ENCODE peak calls at places on chromosome 18, in eight cellular contexts. V is cardiac fibroblast; P is activated CD8-positive, alpha-beta T cell treated with anti-CD3 and anti-CD28 coated beads for 36 hours; Y is RPMI8226; A is psoas muscle; Z is 8988T; E is hypothalamus; U is kidney tubule cell. X is an unnamed sample.
A peak's percentile ranks its signal among the peaks of the same experiment; 100 is the strongest.

GRCh38 chr18:23616258-23616657 is 30.0 kb upstream of the NPC1 start:
- DNase-seq in U (no peak), A (no peak), V (no peak), P (no peak), Z (no peak), Y (no peak), E (no peak), X (no peak)

GRCh38 chr18:27363918-27364317 is 178.8 kb upstream of the CHST9 start:
- DNase-seq in A (no peak), E (no peak), P (no peak), Z (no peak), Y (no peak), V (peak; percentile 7), U (peak; percentile 49), X (no peak)

GRCh38 chr18:657311-657997 is at the start of gene TYMS:
- DNase-seq in Y (peak; percentile 87), Z (peak; percentile 77), U (peak; percentile 80), E (peak; percentile 31), V (peak; percentile 47), A (peak; percentile 50), P (peak; percentile 60), X (no peak)

GRCh38 chr18:21203096-21203495 is 38.9 kb upstream of the GREB1L start:
- DNase-seq in U (no peak), Y (no peak), E (no peak), A (no peak), Z (no peak), P (no peak), V (no peak), X (no peak)

GRCh38 chr18:76445741-76446232 is 49.3 kb downstream of the ZNF516 start:
- DNase-seq in A (no peak), V (no peak), E (no peak), P (no peak), Y (peak; percentile 10), U (no peak), Z (no peak), X (peak; percentile 61)

GRCh38 chr18:79791141-79791972 is 6.4 kb upstream of the KCNG2 start:
- DNase-seq in E (no peak), U (peak; percentile 69), Y (peak; percentile 77), P (no peak), V (peak; percentile 100), Z (no peak), A (peak; percentile 63), X (peak; percentile 69)

GRCh38 chr18:9809686-9810085 is 76.1 kb upstream of the TXNDC2 start:
- DNase-seq in A (no peak), V (no peak), Y (no peak), U (no peak), E (no peak), Z (no peak), P (no peak), X (no peak)

GRCh38 chr18:42719221-42719620 is 396.3 kb downstream of the RIT2 start:
- DNase-seq in A (no peak), E (no peak), Z (no peak), U (peak; percentile 83), Y (no peak), V (no peak), P (no peak), X (no peak)

GRCh38 chr18:28816155-28816554 is 639.2 kb upstream of the CDH2 start:
- DNase-seq in A (no peak), Y (no peak), Z (no peak), V (no peak), P (no peak), E (no peak), U (no peak), X (no peak)

GRCh38 chr18:42141439-42141838 is 186.4 kb downstream of the PIK3C3 start:
- DNase-seq in Y (peak; percentile 7), E (no peak), V (no peak), U (no peak), Z (no peak), A (no peak), P (no peak), X (no peak)

GRCh38 chr18:7038330-7038846 is 79.2 kb downstream of the LAMA1 start:
- DNase-seq in Z (no peak), P (peak; percentile 13), U (peak; percentile 98), V (peak; percentile 99), A (peak; percentile 85), E (peak; percentile 25), Y (peak; percentile 14), X (peak; percentile 96)

GRCh38 chr18:42412281-42412680 is 457.2 kb downstream of the PIK3C3 start:
- DNase-seq in A (no peak), V (peak; percentile 10), U (peak; percentile 57), Y (no peak), P (no peak), Z (no peak), E (no peak), X (no peak)

GRCh38 chr18:494602-494983 is 5.9 kb downstream of the COLEC12 start:
- DNase-seq in V (peak; percentile 74), E (no peak), P (no peak), Y (no peak), U (no peak), A (no peak), Z (no peak), X (no peak)

GRCh38 chr18:48942554-48943261 is 8.1 kb downstream of the SMAD7 start:
- DNase-seq in P (no peak), V (peak; percentile 74), A (no peak), Y (no peak), Z (no peak), E (no peak), U (peak; percentile 100), X (no peak)

GRCh38 chr18:73756256-73757091 is 391.2 kb downstream of the FBXO15 start:
- DNase-seq in Z (no peak), Y (no peak), P (no peak), V (no peak), A (no peak), E (no peak), U (peak; percentile 12), X (no peak)

GRCh38 chr18:37270046-37270665 is 295.4 kb downstream of the CELF4 start:
- DNase-seq in V (peak; percentile 61), P (peak; percentile 59), Y (peak; percentile 82), Z (no peak), A (no peak), U (peak; percentile 52), E (peak; percentile 15), X (no peak)

GRCh38 chr18:5596585-5596984 is 52.8 kb upstream of the EPB41L3 start:
- DNase-seq in Z (no peak), E (no peak), U (no peak), V (no peak), A (no peak), Y (no peak), P (no peak), X (no peak)

GRCh38 chr18:28078298-28078697 is 98.6 kb downstream of the CDH2 start:
- DNase-seq in U (peak; percentile 23), P (no peak), Y (no peak), V (no peak), A (no peak), Z (no peak), E (no peak), X (no peak)

GRCh38 chr18:74197705-74198341 is 49.5 kb downstream of the TIMM21 start:
- DNase-seq in A (no peak), U (no peak), V (no peak), P (no peak), E (no peak), Z (no peak), Y (no peak), X (no peak)

GRCh38 chr18:3150688-3151087 is 69.1 kb downstream of the MYOM1 start:
- DNase-seq in A (no peak), E (no peak), Z (no peak), V (no peak), P (no peak), U (no peak), Y (no peak), X (no peak)

GRCh38 chr18:31679133-31679731 is 5.1 kb downstream of the B4GALT6 start:
- DNase-seq in Y (no peak), U (peak; percentile 77), Z (no peak), P (no peak), A (no peak), E (no peak), V (peak; percentile 67), X (no peak)

GRCh38 chr18:79782566-79783308 is 15.0 kb upstream of the KCNG2 start:
- DNase-seq in Z (no peak), U (no peak), Y (no peak), P (no peak), V (no peak), A (peak; percentile 46), E (no peak), X (peak; percentile 52)

GRCh38 chr18:10453885-10454772 is at the start of gene APCDD1:
- DNase-seq in E (peak; percentile 82), P (no peak), U (peak; percentile 9), V (peak; percentile 40), Z (peak; percentile 70), A (peak; percentile 89), Y (peak; percentile 80), X (peak; percentile 86)

GRCh38 chr18:61350578-61350977 is 17.3 kb downstream of the CDH20 start:
- DNase-seq in E (no peak), A (no peak), Y (no peak), U (peak; percentile 59), Z (no peak), P (no peak), V (no peak), X (no peak)

GRCh38 chr18:24503182-24503581 is 42.7 kb downstream of the HRH4 start:
- DNase-seq in V (no peak), U (no peak), P (no peak), A (no peak), Y (no peak), E (no peak), Z (no peak), X (no peak)

GRCh38 chr18:13138822-13139139 is 79.8 kb upstream of the LDLRAD4 start:
- DNase-seq in Y (no peak), U (no peak), E (no peak), V (no peak), A (no peak), P (peak; percentile 26), Z (no peak), X (no peak)

GRCh38 chr18:58512648-58513338 is 116.1 kb downstream of the ALPK2 start:
- DNase-seq in A (no peak), E (no peak), Y (no peak), P (no peak), Z (no peak), V (no peak), U (no peak), X (no peak)

GRCh38 chr18:50918153-50918552 is 39.2 kb downstream of the ME2 start:
- DNase-seq in E (no peak), P (no peak), A (no peak), V (no peak), U (no peak), Z (no peak), Y (no peak), X (no peak)

GRCh38 chr18:3493501-3494244 is 43.7 kb downstream of the TGIF1 start:
- DNase-seq in V (no peak), E (no peak), U (no peak), A (no peak), Y (no peak), P (no peak), Z (no peak), X (no peak)

GRCh38 chr18:79393626-79394401 is 1.9 kb upstream of the NFATC1 start:
- DNase-seq in Y (peak; percentile 70), P (peak; percentile 66), A (peak; percentile 93), U (peak; percentile 83), Z (peak; percentile 61), V (peak; percentile 95), E (peak; percentile 82), X (peak; percentile 97)

GRCh38 chr18:23163786-23164583 is 28.7 kb downstream of the CABLES1 start:
- DNase-seq in P (no peak), V (no peak), Z (no peak), A (no peak), U (no peak), Y (no peak), E (no peak), X (peak; percentile 56)